ENCODE peak calls at places on chromosomes 5 and 9, in five cellular contexts. B, J, N, R and M are unnamed samples.

GRCh38 chr9:97567894-97568202 is 65.3 kb downstream of the TSTD2 start:
- DNase-seq in R (no peak), N (peak), J (no peak), B (no peak), M (no peak)

GRCh38 chr9:2889023-2889422 is 45.1 kb upstream of the PUM3 start:
- DNase-seq in B (no peak), R (no peak), J (no peak), N (no peak), M (no peak)

GRCh38 chr9:115213777-115214428 is 95.9 kb upstream of the TNC start:
- DNase-seq in J (no peak), B (no peak), R (peak), N (no peak), M (no peak)

GRCh38 chr9:129476821-129477611 is 143.9 kb downstream of the C9orf50 start:
- DNase-seq in B (no peak), N (peak), R (no peak), J (no peak), M (no peak)

GRCh38 chr5:135391123-135391868 is 7.7 kb downstream of the MACROH2A1 start:
- DNase-seq in R (no peak), N (no peak), B (no peak), J (no peak), M (no peak)

GRCh38 chr5:8907168-8907868 is 638.6 kb downstream of the SEMA5A start:
- DNase-seq in J (no peak), B (no peak), N (no peak), R (no peak), M (no peak)

GRCh38 chr5:168407222-168407621 is 79.0 kb upstream of the RARS1 start:
- DNase-seq in N (no peak), R (no peak), B (no peak), J (no peak), M (no peak)

GRCh38 chr5:37120270-37120669 is 128.9 kb downstream of the CPLANE1 start:
- DNase-seq in J (no peak), R (no peak), N (no peak), B (no peak), M (no peak)

GRCh38 chr9:114930063-114930812 is at the start of gene TNFSF8:
- DNase-seq in B (peak), N (no peak), J (peak), R (no peak), M (peak)

GRCh38 chr5:26942481-26942880 is 95.9 kb downstream of the CDH9 start:
- DNase-seq in R (no peak), J (no peak), B (no peak), N (no peak), M (no peak)

GRCh38 chr9:89667730-89668129 is 62.9 kb downstream of the GADD45G start:
- DNase-seq in J (peak), R (no peak), N (no peak), B (peak), M (peak)

GRCh38 chr5:158847772-158848171 is 251.9 kb downstream of the EBF1 start:
- DNase-seq in J (no peak), B (no peak), R (no peak), N (no peak), M (no peak)

GRCh38 chr9:130895481-130896232 is 955 bp downstream of the QRFP start:
- DNase-seq in N (peak), R (peak), B (no peak), J (no peak), M (no peak)

GRCh38 chr9:130897105-130897751 is 616 bp upstream of the QRFP start:
- DNase-seq in N (peak), B (no peak), R (no peak), J (no peak), M (no peak)

GRCh38 chr9:130897848-130898551 is 1.4 kb upstream of the QRFP start:
- DNase-seq in B (no peak), N (no peak), J (peak), R (peak), M (no peak)

GRCh38 chr9:130895038-130895437 is 1.6 kb downstream of the QRFP start:
- DNase-seq in N (no peak), J (no peak), B (no peak), R (peak), M (no peak)

GRCh38 chr9:130896233-130897012 is at the start of gene QRFP:
- DNase-seq in N (no peak), B (no peak), R (no peak), J (no peak), M (no peak)
- TF ChIP-seq POLR2AphosphoS5 in N (no peak), B (no peak), R (no peak), J (no peak), M (no peak)

GRCh38 chr5:77663081-77663863 is 24.8 kb upstream of the OTP start:
- DNase-seq in R (no peak), N (no peak), B (no peak), J (no peak), M (no peak)

GRCh38 chr5:77658662-77659061 is 20.1 kb upstream of the OTP start:
- DNase-seq in B (no peak), N (no peak), J (no peak), R (no peak), M (no peak)

DNA sequence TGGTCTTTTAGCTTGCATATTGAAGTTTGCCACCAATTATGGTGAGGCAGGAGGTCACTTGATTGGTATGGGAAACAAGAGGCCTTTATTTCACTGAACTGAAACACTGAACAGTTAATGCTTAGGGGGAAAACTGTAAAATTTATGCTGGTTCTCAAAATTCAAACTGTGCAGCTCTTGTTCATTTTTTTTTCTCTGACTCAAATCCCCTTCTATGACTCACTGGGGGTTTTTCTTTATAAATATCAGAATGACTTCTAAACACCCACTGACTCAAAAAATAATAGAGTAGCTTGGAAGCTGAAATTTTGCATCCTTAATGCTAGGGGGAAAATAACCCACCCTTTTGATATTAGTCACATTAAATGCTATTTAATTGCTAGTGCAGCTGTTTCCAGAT is 24.1 kb upstream of the OTP start:
- DNase-seq in N (no peak), J (no peak), R (no peak), B (no peak), M (no peak)
- TF ChIP-seq EP300 in N (no peak), J (no peak), R (no peak), B (no peak), M (no peak)

DNA sequence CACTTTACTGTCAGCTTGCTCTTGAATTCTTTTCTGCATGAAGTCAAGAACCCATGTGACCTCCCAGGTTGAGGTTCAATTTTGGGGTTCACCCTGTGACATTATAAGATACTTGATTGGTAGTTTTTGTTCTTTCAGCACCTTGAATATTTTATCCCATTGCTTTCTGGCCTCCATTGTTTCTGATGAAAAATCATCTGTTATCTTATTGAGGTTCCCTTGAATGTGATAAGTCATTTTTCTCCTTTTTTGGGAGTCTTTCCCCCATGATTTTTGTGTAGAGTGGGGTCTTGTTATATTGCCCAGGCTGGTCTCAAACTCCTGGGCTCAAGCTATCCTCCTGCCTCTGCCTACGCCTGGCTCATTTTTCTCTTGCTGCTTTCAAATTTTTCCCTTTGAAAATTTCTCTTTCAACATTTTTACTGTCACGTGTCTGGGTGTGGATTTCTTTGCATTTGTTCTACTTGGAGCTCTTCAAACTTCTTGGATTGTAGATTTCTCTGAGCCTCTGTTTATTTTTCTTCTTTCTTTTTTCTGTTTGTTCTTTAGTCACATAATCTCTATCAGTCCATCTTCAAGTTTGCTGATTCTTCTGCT is 20.8 kb upstream of the SLC44A1 start:
- DNase-seq in N (no peak), R (no peak), B (no peak), J (no peak), M (no peak)
- TF ChIP-seq POLR2AphosphoS5 in N (no peak), R (no peak), B (no peak), J (no peak), M (no peak)

GRCh38 chr5:56026863-56027300 is 32.1 kb upstream of the IL6ST start:
- DNase-seq in N (no peak), B (no peak), J (no peak), R (no peak), M (no peak)
- TF ChIP-seq EP300 in N (no peak), B (no peak), J (no peak), R (no peak), M (no peak)

GRCh38 chr5:73160239-73160671 is 12.7 kb upstream of the TMEM174 start:
- DNase-seq in N (no peak), R (no peak), B (no peak), J (no peak), M (no peak)
- TF ChIP-seq POLR2AphosphoS5 in N (no peak), R (no peak), B (no peak), J (no peak), M (no peak)

GRCh38 chr5:175748650-175749049 is 90.8 kb downstream of the HRH2 start:
- DNase-seq in N (no peak), B (no peak), R (no peak), J (no peak), M (no peak)

GRCh38 chr5:175749591-175749990 is 91.7 kb downstream of the HRH2 start:
- DNase-seq in N (no peak), J (no peak), B (no peak), R (no peak), M (no peak)

GRCh38 chr5:175752826-175753535 is 95.1 kb downstream of the HRH2 start:
- DNase-seq in R (no peak), N (no peak), J (no peak), B (no peak), M (no peak)

GRCh38 chr5:175753536-175753890 is 95.6 kb downstream of the HRH2 start:
- DNase-seq in N (no peak), B (no peak), R (no peak), J (no peak), M (no peak)

GRCh38 chr5:175750476-175751080 is 92.7 kb downstream of the HRH2 start:
- DNase-seq in N (no peak), B (no peak), R (peak), J (no peak), M (no peak)
- TF ChIP-seq EP300 in N (no peak), B (no peak), R (no peak), J (no peak), M (no peak)

GRCh38 chr5:95822408-95823240 is at the start of gene GLRX:
- DNase-seq in B (peak), J (peak), R (peak), N (no peak), M (peak)

GRCh38 chr5:95823241-95823737 is 763 bp upstream of the GLRX start:
- DNase-seq in N (no peak), R (no peak), J (no peak), B (no peak), M (no peak)

GRCh38 chr5:95822038-95822407 is 503 bp downstream of the GLRX start:
- DNase-seq in N (peak), R (peak), J (peak), B (peak), M (peak)

GRCh38 chr5:95824747-95825146 is 2.2 kb upstream of the GLRX start:
- DNase-seq in R (no peak), B (no peak), J (no peak), N (no peak), M (no peak)

DNA sequence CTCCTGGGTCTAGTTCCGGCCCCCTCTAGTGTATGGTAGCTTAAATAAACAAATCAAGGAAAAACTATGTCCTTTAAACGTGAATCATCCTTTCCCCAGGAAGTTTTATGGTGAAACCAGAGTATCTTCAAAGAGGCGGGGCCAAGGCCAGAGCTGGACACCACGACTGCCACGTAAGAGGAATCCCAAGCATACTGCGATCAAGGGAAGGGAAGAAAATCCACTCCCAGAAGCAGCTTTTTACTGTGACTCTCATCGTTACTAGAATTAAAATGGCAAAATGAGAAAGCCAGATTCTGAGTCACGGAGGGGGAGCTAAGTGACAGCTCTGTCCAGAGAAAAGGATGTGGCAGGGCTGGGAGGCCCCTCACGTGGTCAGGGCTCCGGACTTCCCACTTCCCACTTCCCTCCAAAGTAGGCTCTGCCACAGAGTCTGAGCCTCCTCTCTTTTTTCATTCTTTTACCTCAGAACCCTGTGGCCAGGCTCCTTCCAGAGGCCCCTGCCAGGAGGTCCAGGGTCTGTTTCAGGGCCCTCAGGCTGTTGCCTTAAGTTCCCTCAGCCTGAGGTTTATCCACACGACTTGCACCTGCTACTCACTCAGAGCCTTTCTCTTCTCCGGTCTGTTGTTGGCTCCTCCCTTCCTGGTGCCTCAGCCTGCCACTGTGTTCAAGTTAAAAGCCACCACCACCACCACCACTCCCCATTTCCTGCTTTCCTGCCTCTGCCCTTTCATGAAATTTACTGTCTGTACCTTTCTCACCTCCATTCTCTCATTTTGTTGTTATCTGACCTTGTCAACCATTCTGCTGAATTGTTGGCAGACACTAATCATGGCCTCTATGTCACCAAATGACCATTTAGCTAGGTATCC is 1.4 kb upstream of the GLRX start:
- DNase-seq in B (peak), R (no peak), N (peak), J (peak), M (peak)
- TF ChIP-seq POLR2AphosphoS5 in B (no peak), R (no peak), N (no peak), J (peak), M (peak)

GRCh38 chr5:10249948-10250803 is at the start of gene CCT5:
- DNase-seq in B (peak), R (peak), J (peak), N (peak), M (peak)
- TF ChIP-seq EP300 in B (no peak), R (no peak), J (no peak), N (peak), M (no peak)